ENCODE peak calls at places on chromosomes 16 and 17, in nine cellular contexts. Q, F, Y, E, X, K, V, Z and S are unnamed samples.

GRCh38 chr16:27618611-27619380 is 68.9 kb downstream of the KATNIP start:
- DNase-seq in K (no peak), Y (no peak), F (no peak), V (no peak), E (no peak), Q (no peak), Z (no peak), X (no peak), S (no peak)

GRCh38 chr16:75627856-75628255 is 4.8 kb upstream of the ADAT1 start:
- DNase-seq in X (no peak), Q (no peak), E (no peak), F (no peak), Z (no peak), Y (no peak), V (no peak), K (no peak), S (no peak)

GRCh38 chr17:40473573-40474365 is 27.7 kb downstream of the TNS4 start:
- DNase-seq in K (no peak), F (no peak), Y (no peak), Q (no peak), Z (no peak), E (no peak), X (peak; percentile 63), V (no peak), S (no peak)

GRCh38 chr17:41710472-41711090 is 1.6 kb upstream of the GAST start:
- DNase-seq in V (no peak), E (peak; percentile 42), Z (no peak), F (no peak), Q (peak; percentile 53), Y (no peak), K (no peak), X (peak; percentile 29), S (peak; percentile 84)

GRCh38 chr17:79188048-79188447 is 113.4 kb downstream of the ENGASE start:
- DNase-seq in V (peak; percentile 71), F (peak; percentile 69), Y (peak; percentile 86), E (peak; percentile 85), X (peak; percentile 20), Z (no peak), K (no peak), Q (no peak), S (peak; percentile 55)

GRCh38 chr17:40106760-40107265 is 6.4 kb upstream of the NR1D1 start:
- DNase-seq in Z (peak; percentile 33), K (no peak), F (no peak), Y (peak; percentile 44), V (no peak), E (no peak), Q (peak; percentile 53), X (no peak), S (no peak)

GRCh38 chr16:49022351-49022963 is 259.2 kb downstream of the CBLN1 start:
- DNase-seq in Z (no peak), V (no peak), F (no peak), Q (no peak), Y (no peak), E (no peak), X (peak; percentile 66), K (no peak), S (no peak)

GRCh38 chr17:57565119-57565635 is 179.9 kb downstream of the CCDC182 start:
- DNase-seq in V (no peak), X (no peak), Y (no peak), K (no peak), Z (no peak), F (no peak), Q (no peak), E (no peak), S (no peak)

GRCh38 chr16:83458612-83459011 is 349.2 kb upstream of the HSBP1 start:
- DNase-seq in K (no peak), Y (no peak), F (no peak), Z (no peak), Q (peak; percentile 24), E (no peak), V (peak; percentile 43), X (peak; percentile 81), S (no peak)

GRCh38 chr16:4500283-4500682 is 24.1 kb downstream of the HMOX2 start:
- DNase-seq in E (no peak), V (no peak), X (peak; percentile 66), Y (no peak), Z (no peak), Q (peak; percentile 78), F (no peak), K (no peak), S (no peak)

DNA sequence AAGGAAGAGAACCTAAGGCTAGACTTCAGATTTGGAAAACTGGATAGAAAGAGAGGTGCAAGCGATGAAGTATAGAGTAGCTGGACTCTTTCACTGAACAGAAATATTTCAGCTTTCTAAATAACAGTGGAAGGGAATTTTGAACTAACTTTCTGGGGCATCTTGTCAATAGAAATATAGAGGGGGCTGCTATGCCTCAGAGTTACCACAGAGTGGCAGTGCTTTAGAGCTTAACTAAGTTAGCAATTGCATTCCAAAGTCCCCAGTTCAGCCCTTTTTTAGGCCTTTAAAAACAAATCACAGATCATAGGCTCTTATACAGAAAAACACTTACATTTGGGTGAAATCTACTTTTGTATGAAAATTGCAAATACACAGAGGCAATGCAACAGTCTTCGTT is 154.2 kb upstream of the CDH8 start:
- DNase-seq in E (no peak), Q (no peak), F (no peak), Z (no peak), V (no peak), X (peak; percentile 8), Y (peak; percentile 81), K (no peak), S (no peak)
- TF ChIP-seq CTCF in E (peak; percentile 40), Q (no peak), F (no peak), Z (peak; percentile 53), V (peak; percentile 15), X (peak; percentile 49), Y (peak; percentile 87), K (no peak), S (peak; percentile 88)

DNA sequence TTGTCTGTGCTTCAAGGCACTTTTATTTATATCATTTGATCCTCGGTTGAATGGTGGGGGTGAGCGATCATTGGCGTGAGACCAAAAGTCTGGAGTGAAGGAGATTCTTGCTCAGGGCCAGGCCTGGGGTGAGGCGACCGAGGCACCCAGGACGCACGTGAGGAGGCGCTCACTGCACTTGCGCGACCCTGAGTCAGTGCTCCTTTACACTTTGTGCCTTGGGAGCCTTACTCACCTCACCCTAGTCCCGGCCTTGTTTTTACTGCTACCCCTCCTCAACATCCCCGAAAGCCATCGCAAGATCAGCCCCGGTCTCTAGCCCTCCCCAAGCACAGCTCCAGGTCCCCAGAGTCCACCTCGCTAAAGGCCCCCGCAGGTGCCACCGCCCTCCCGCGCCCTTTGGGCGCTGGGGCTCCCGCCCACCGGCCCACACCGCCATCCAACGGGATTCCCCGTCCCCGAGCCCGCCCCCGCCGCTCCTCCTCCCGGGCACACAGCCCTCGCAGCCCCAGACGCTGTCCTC is 496 bp downstream of the EZH1 start:
- DNase-seq in V (peak; percentile 78), Q (peak; percentile 42), F (peak; percentile 90), K (peak; percentile 49), Y (no peak), E (peak; percentile 46), X (peak; percentile 64), Z (peak; percentile 85), S (peak; percentile 85)
- TF ChIP-seq CTCF in V (no peak), Q (no peak), F (no peak), K (no peak), Y (no peak), E (no peak), X (peak; percentile 5), Z (no peak), S (no peak)

DNA sequence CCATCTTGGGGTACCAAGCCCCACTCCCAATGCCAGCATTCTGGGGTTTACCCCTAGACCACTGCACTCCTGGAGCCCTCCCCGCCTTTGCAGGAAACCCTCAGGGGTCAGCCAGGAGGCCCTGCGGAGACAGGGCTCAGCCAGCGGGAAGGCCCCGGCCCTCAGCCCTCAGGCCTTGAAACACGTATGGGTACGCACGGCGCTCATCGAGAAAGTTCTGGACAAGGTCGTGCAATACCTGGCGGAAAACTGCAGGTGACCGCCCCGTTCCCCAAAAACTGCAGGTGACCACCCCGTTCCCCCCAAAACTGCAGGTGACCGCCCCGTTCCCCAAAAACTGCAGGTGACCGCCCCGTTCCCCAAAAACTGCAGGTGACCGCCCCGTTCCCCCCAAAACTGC is 24.7 kb downstream of the SGSM2 start:
- DNase-seq in Y (no peak), Z (no peak), Q (no peak), K (no peak), V (no peak), F (peak; percentile 61), E (peak; percentile 11), X (no peak), S (no peak)
- TF ChIP-seq CTCF in Y (no peak), Z (no peak), Q (no peak), K (no peak), V (no peak), F (no peak), E (no peak), X (no peak), S (no peak)

DNA sequence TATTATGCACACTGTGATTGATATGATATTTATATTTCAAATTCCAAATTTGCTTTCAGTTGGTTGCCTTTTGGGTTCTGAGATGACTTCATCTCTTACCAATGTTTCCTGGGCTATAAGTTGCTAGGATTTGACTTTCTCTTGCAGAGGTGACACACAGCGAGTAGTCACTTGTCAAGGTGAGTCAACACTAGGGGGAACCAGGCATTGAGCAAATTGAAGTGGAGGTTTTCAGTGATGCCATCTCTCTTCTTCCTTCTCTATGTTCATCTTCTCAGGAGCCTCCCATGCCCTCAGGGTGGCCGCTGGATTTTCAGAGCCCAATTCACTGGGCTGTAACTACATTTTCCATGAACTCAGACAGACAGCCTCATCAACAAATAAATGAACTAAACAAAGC is 6.0 kb upstream of the CPD start:
- DNase-seq in V (no peak), F (no peak), K (no peak), Z (no peak), X (peak; percentile 72), Y (no peak), Q (no peak), E (no peak), S (no peak)
- TF ChIP-seq CTCF in V (peak; percentile 10), F (no peak), K (no peak), Z (no peak), X (no peak), Y (no peak), Q (no peak), E (no peak), S (peak; percentile 17)

DNA sequence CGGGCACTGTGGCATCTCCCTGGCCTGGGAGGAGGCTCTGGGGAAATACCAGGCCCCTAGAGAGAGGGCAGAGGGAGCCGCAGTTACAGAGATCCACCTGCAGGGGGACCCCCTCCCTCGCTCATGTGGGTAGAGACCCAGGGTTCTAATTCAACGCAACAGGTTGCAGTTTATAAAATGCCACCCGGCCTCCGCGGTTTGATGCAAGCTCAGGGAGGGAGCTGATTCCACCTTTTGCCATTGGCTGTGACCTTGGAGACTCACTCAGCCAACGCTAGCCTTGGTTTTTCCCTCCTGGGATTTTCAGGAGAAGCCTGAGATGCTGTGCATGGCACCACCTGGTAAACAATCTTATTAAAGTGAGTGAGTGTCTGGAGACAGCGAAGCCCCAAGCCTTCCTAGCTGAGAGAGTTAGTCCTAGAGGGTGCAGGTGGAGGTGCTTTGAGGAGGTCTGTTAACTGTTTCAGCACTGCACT is 12.1 kb downstream of the TTLL6 start:
- DNase-seq in X (peak; percentile 67), Q (peak; percentile 52), F (peak; percentile 85), Z (peak; percentile 38), E (peak; percentile 80), Y (peak; percentile 80), K (peak; percentile 57), V (peak; percentile 83), S (peak; percentile 74)
- TF ChIP-seq CTCF in X (peak; percentile 89), Q (peak; percentile 96), F (peak; percentile 96), Z (peak; percentile 95), E (peak; percentile 98), Y (peak; percentile 94), K (peak; percentile 98), V (peak; percentile 92), S (peak; percentile 90)